ENCODE peak calls at places on chromosomes 16 and 17, in seven cellular contexts. One of them, this sample, is unnamed.

GRCh38 chr17:57195790-57196460 is 60.4 kb upstream of the MSI2 start:
- DNase-seq in heart left ventricle: no peak
- DNase-seq in skeletal muscle cell: no peak
- DNase-seq in CMK: no peak
- DNase-seq in AG09309: no peak
- DNase-seq in hippocampal formation: no peak
- DNase-seq in NCI-H2081: no peak
- DNase-seq in this sample: no peak

GRCh38 chr17:82050761-82051641 is 610 bp downstream of the RFNG start:
- DNase-seq in heart left ventricle: peak; percentile 71
- DNase-seq in skeletal muscle cell: no peak
- DNase-seq in CMK: no peak
- DNase-seq in AG09309: no peak
- DNase-seq in hippocampal formation: no peak
- DNase-seq in NCI-H2081: no peak
- DNase-seq in this sample: no peak

GRCh38 chr16:53921042-53921441 is 217.1 kb downstream of the FTO start:
- DNase-seq in heart left ventricle: no peak
- DNase-seq in skeletal muscle cell: no peak
- DNase-seq in CMK: no peak
- DNase-seq in AG09309: no peak
- DNase-seq in hippocampal formation: no peak
- DNase-seq in NCI-H2081: no peak
- DNase-seq in this sample: no peak

GRCh38 chr17:40810505-40810904 is 10.7 kb upstream of the KRT28 start:
- DNase-seq in heart left ventricle: no peak
- DNase-seq in skeletal muscle cell: no peak
- DNase-seq in CMK: no peak
- DNase-seq in AG09309: no peak
- DNase-seq in hippocampal formation: no peak
- DNase-seq in NCI-H2081: no peak
- DNase-seq in this sample: no peak

GRCh38 chr17:49545007-49545660 is 30.5 kb upstream of the NXPH3 start:
- DNase-seq in heart left ventricle: no peak
- DNase-seq in skeletal muscle cell: no peak
- DNase-seq in CMK: no peak
- DNase-seq in AG09309: no peak
- DNase-seq in hippocampal formation: no peak
- DNase-seq in NCI-H2081: no peak
- DNase-seq in this sample: no peak

GRCh38 chr17:33521784-33522183 is 228.7 kb upstream of the ASIC2 start:
- DNase-seq in heart left ventricle: no peak
- DNase-seq in skeletal muscle cell: no peak
- DNase-seq in CMK: no peak
- DNase-seq in AG09309: no peak
- DNase-seq in hippocampal formation: no peak
- DNase-seq in NCI-H2081: no peak
- DNase-seq in this sample: no peak

GRCh38 chr16:12236491-12237030 is 260.0 kb downstream of the SNX29 start:
- DNase-seq in heart left ventricle: no peak
- DNase-seq in skeletal muscle cell: no peak
- DNase-seq in CMK: no peak
- DNase-seq in AG09309: no peak
- DNase-seq in hippocampal formation: no peak
- DNase-seq in NCI-H2081: no peak
- DNase-seq in this sample: no peak

GRCh38 chr17:83195330-83196087 is 116.1 kb downstream of the METRNL start:
- DNase-seq in heart left ventricle: peak; percentile 79
- DNase-seq in skeletal muscle cell: no peak
- DNase-seq in CMK: no peak
- DNase-seq in AG09309: peak; percentile 79
- DNase-seq in hippocampal formation: peak; percentile 32
- DNase-seq in NCI-H2081: no peak
- DNase-seq in this sample: peak; percentile 58

GRCh38 chr16:53482123-53482522 is 20.9 kb downstream of the AKTIP start:
- DNase-seq in heart left ventricle: no peak
- DNase-seq in skeletal muscle cell: no peak
- DNase-seq in CMK: no peak
- DNase-seq in AG09309: no peak
- DNase-seq in hippocampal formation: no peak
- DNase-seq in NCI-H2081: no peak
- DNase-seq in this sample: no peak

This sample was measured in gastrocnemius medialis.